ENCODE peak calls at places on chromosome 11, in six cellular contexts. T, B, E, D, I and J are unnamed samples.

GRCh38 chr11:75184757-75185156 is 33.9 kb downstream of the SLCO2B1 start:
- DNase-seq in T (no peak), B (no peak), E (no peak), D (no peak), I (no peak), J (no peak)

GRCh38 chr11:92960886-92961285 is 8.6 kb upstream of the MTNR1B start:
- DNase-seq in T (no peak), B (no peak), E (no peak), D (no peak), I (no peak), J (no peak)

GRCh38 chr11:7449196-7449840 is 36.0 kb upstream of the OLFML1 start:
- DNase-seq in T (no peak), B (no peak), E (no peak), D (no peak), I (no peak), J (no peak)

GRCh38 chr11:119975561-119976152 is 162.3 kb downstream of the TRIM29 start:
- DNase-seq in T (no peak), B (peak; percentile 71), E (no peak), D (peak; percentile 38), I (no peak), J (no peak)

GRCh38 chr11:35083181-35084061 is 55.5 kb upstream of the CD44 start:
- DNase-seq in T (peak; percentile 88), B (no peak), E (peak; percentile 100), D (no peak), I (peak; percentile 40), J (peak; percentile 86)

GRCh38 chr11:26134053-26134452 is 197.9 kb upstream of the ANO3 start:
- DNase-seq in T (no peak), B (no peak), E (no peak), D (no peak), I (no peak), J (no peak)

GRCh38 chr11:96293583-96293982 is 49.4 kb downstream of the MAML2 start:
- DNase-seq in T (peak; percentile 52), B (no peak), E (no peak), D (no peak), I (no peak), J (peak; percentile 69)

GRCh38 chr11:126352934-126353801 is 2.3 kb upstream of the ST3GAL4 start:
- DNase-seq in T (peak; percentile 83), B (no peak), E (peak; percentile 92), D (no peak), I (no peak), J (peak; percentile 15)

GRCh38 chr11:12854829-12855228 is 154.3 kb upstream of the RASSF10 start:
- DNase-seq in T (no peak), B (no peak), E (no peak), D (no peak), I (no peak), J (no peak)

GRCh38 chr11:24819863-24820434 is 323.1 kb downstream of the LUZP2 start:
- DNase-seq in T (no peak), B (no peak), E (no peak), D (no peak), I (no peak), J (no peak)

GRCh38 chr11:12042215-12042676 is 33.8 kb upstream of the DKK3 start:
- DNase-seq in T (peak; percentile 98), B (no peak), E (peak; percentile 99), D (no peak), I (no peak), J (no peak)

GRCh38 chr11:47001666-47002285 is 65.2 kb downstream of the CSTPP1 start:
- DNase-seq in T (no peak), B (no peak), E (no peak), D (no peak), I (no peak), J (no peak)